ENCODE peak calls at places on chromosomes 1 and 21, in eight cellular contexts. S is suprapubic skin, U is GM12878, Z is esophagus muscularis mucosa, T is upper lobe of left lung, L is transverse colon, B is sigmoid colon, K is stomach. F is an unnamed sample.

GRCh38 chr1:31799895-31800676 is 15.7 kb downstream of the SPOCD1 start:
- DNase-seq in K (no peak), Z (no peak), B (peak; percentile 60), U (no peak), T (no peak), S (peak; percentile 76), L (no peak), F (no peak)

GRCh38 chr1:156641761-156642264 is at the start of gene BCAN:
- DNase-seq in T (peak; percentile 81), U (no peak), Z (no peak), B (peak; percentile 75), S (no peak), L (no peak), K (no peak), F (no peak)

GRCh38 chr1:26539722-26540121 is 10.2 kb downstream of the RPS6KA1 start:
- DNase-seq in U (no peak), Z (no peak), L (no peak), S (no peak), B (no peak), K (no peak), T (no peak), F (no peak)

GRCh38 chr1:148160421-148161251 is 8.6 kb upstream of the NBPF11 start:
- DNase-seq in L (no peak), B (no peak), T (peak; percentile 66), U (no peak), S (no peak), K (no peak), Z (no peak), F (no peak)

GRCh38 chr1:186178426-186179043 is 196.5 kb downstream of the TPR start:
- DNase-seq in B (no peak), S (no peak), L (no peak), Z (no peak), K (no peak), T (no peak), U (no peak), F (no peak)

GRCh38 chr1:243325305-243325890 is 69.6 kb downstream of the SDCCAG8 start:
- DNase-seq in S (no peak), T (no peak), B (no peak), U (no peak), K (no peak), L (no peak), Z (no peak), F (no peak)

GRCh38 chr1:10031461-10031860 is 1.3 kb upstream of the UBE4B start:
- DNase-seq in B (no peak), Z (no peak), U (no peak), S (no peak), T (no peak), K (no peak), L (no peak), F (no peak)

GRCh38 chr1:70210820-70211219 is 5.4 kb upstream of the LRRC40 start:
- DNase-seq in T (no peak), B (no peak), L (no peak), Z (no peak), K (no peak), S (no peak), U (no peak), F (no peak)

GRCh38 chr1:59198565-59198964 is 98.3 kb upstream of the FGGY start:
- DNase-seq in S (no peak), L (no peak), U (no peak), Z (no peak), K (no peak), T (no peak), B (no peak), F (no peak)

GRCh38 chr21:38531610-38532009 is 33.3 kb upstream of the ERG start:
- DNase-seq in T (no peak), S (no peak), Z (no peak), L (no peak), U (no peak), B (peak; percentile 68), K (no peak), F (no peak)

GRCh38 chr1:217897121-217897520 is 266.0 kb downstream of the SPATA17 start:
- DNase-seq in S (no peak), K (no peak), U (no peak), L (no peak), T (no peak), B (no peak), Z (no peak), F (no peak)

GRCh38 chr21:35850542-35851103 is 209.7 kb downstream of the SETD4 start:
- DNase-seq in B (peak; percentile 61), T (peak; percentile 33), Z (no peak), U (no peak), L (no peak), S (no peak), K (no peak), F (no peak)

GRCh38 chr1:186418503-186418902 is 42.4 kb downstream of the PDC start:
- DNase-seq in U (no peak), T (no peak), Z (no peak), K (no peak), B (no peak), L (no peak), S (no peak), F (no peak)

GRCh38 chr1:115976062-115976899 is at the start of gene SLC22A15:
- DNase-seq in S (peak; percentile 87), K (peak; percentile 69), U (peak; percentile 17), T (peak; percentile 94), L (peak; percentile 70), Z (no peak), B (peak; percentile 74), F (peak; percentile 19)

GRCh38 chr1:170685166-170685565 is 21.2 kb downstream of the PRRX1 start:
- DNase-seq in K (no peak), Z (peak; percentile 53), B (no peak), U (no peak), S (no peak), T (no peak), L (no peak), F (no peak)

GRCh38 chr1:119080586-119080985 is 59.9 kb downstream of the WARS2 start:
- DNase-seq in Z (no peak), L (no peak), T (peak; percentile 3), U (no peak), B (peak; percentile 64), K (no peak), S (no peak), F (no peak)

GRCh38 chr1:240598201-240598600 is 13.8 kb downstream of the GREM2 start:
- DNase-seq in K (no peak), B (no peak), T (no peak), U (no peak), L (no peak), S (no peak), Z (no peak), F (no peak)

GRCh38 chr1:176919386-176920378 is 244.8 kb downstream of the ASTN1 start:
- DNase-seq in K (no peak), T (no peak), Z (no peak), S (no peak), L (no peak), B (no peak), U (no peak), F (no peak)

GRCh38 chr21:27268290-27268689 is 301.4 kb upstream of the ADAMTS5 start:
- DNase-seq in L (no peak), K (no peak), S (no peak), Z (no peak), T (no peak), B (no peak), U (no peak), F (no peak)

GRCh38 chr1:110477041-110477440 is 26.1 kb downstream of the PROK1 start:
- DNase-seq in U (no peak), Z (no peak), K (no peak), T (no peak), S (no peak), B (no peak), L (no peak), F (no peak)

GRCh38 chr1:234780531-234781162 is 170.7 kb upstream of the IRF2BP2 start:
- DNase-seq in U (no peak), L (no peak), S (no peak), K (no peak), T (peak; percentile 70), B (no peak), Z (peak; percentile 96), F (no peak)

GRCh38 chr1:201645956-201646355 is 107.0 kb downstream of the NAV1 start:
- DNase-seq in B (no peak), L (no peak), S (no peak), U (no peak), T (no peak), Z (no peak), K (no peak), F (no peak)

GRCh38 chr1:201641524-201642253 is 102.8 kb downstream of the NAV1 start:
- DNase-seq in B (no peak), Z (no peak), L (no peak), S (no peak), T (no peak), U (no peak), K (no peak), F (no peak)

GRCh38 chr1:201646623-201647022 is 107.7 kb downstream of the NAV1 start:
- DNase-seq in S (no peak), Z (no peak), K (no peak), L (no peak), B (no peak), T (no peak), U (no peak), F (no peak)

GRCh38 chr1:201644197-201644596 is 105.3 kb downstream of the NAV1 start:
- DNase-seq in L (no peak), K (no peak), T (no peak), B (no peak), S (no peak), U (no peak), Z (no peak), F (no peak)

GRCh38 chr1:201643835-201644104 is 104.8 kb downstream of the NAV1 start:
- DNase-seq in L (no peak), U (no peak), K (no peak), S (no peak), T (no peak), Z (no peak), B (no peak), F (no peak)
- TF ChIP-seq EP300 in L (no peak), U (no peak), K (no peak), S (no peak), T (no peak), Z (no peak), B (no peak), F (no peak)

GRCh38 chr1:20552728-20553571 is 577 bp downstream of the FAM43B start:
- DNase-seq in L (no peak), Z (no peak), U (no peak), S (peak; percentile 72), T (peak; percentile 85), K (no peak), B (no peak), F (no peak)
- H3K27me3 ChIP-seq in L (peaks cover 79% of the 10 kb centered on the region), Z (peaks cover 24% of the 10 kb centered on the region), U (peaks cover 5% of the 10 kb centered on the region), S (peaks cover 63% of the 10 kb centered on the region), T (no peaks in the 10 kb centered on the region), K (peaks cover 96% of the 10 kb centered on the region), B (peaks cover 67% of the 10 kb centered on the region), F (peaks cover 56% of the 10 kb centered on the region)

DNA sequence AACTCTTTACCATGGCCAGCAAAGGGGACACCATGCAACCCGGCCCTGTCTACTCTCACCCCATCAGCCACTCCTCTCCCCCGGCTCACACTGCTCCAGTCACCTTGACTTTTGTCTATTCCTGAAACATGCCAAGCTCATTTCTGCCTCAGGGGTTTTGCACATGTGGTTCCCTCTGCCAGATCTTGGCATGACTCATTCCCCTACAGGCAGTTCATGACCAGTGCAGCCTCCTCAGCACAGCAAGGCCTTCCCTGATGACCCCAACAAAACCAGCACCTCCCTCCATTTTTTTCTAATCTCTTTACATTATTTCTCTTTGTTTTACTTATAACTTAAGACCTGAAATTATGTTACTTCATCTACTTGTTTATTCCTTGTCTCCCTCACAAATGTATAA is 58.6 kb upstream of the GJB5 start:
- DNase-seq in U (no peak), T (no peak), L (no peak), K (no peak), B (no peak), S (no peak), Z (no peak), F (no peak)
- TF ChIP-seq CTCF in U (no peak), T (no peak), L (no peak), K (no peak), B (no peak), S (no peak), Z (no peak), F (no peak)

GRCh38 chr1:202579806-202580205 is 130.4 kb downstream of the SYT2 start:
- DNase-seq in B (no peak), Z (no peak), U (no peak), T (no peak), L (no peak), S (no peak), K (no peak), F (no peak)
- TF ChIP-seq EP300 in B (no peak), Z (no peak), U (no peak), T (no peak), L (no peak), S (no peak), K (no peak), F (no peak)

F was measured in tibial nerve.